ENCODE peak calls at places on chromosome 1, in nine cellular contexts. I, E, Z, F, P, C, R, B and W are unnamed samples.

GRCh38 chr1:200670215-200671118 is 760 bp upstream of the DDX59 start:
- DNase-seq in E (peak; percentile 88), Z (no peak), C (no peak), R (no peak), F (no peak), I (no peak), B (no peak), P (peak; percentile 65), W (peak; percentile 79)

GRCh38 chr1:192086643-192087042 is 71.6 kb upstream of the RGS18 start:
- DNase-seq in Z (no peak), P (no peak), B (no peak), E (no peak), F (no peak), I (no peak), R (no peak), C (no peak), W (no peak)

GRCh38 chr1:160144921-160145320 is 6.5 kb upstream of the ATP1A4 start:
- DNase-seq in F (no peak), E (no peak), R (no peak), Z (no peak), P (no peak), B (no peak), C (no peak), I (no peak), W (no peak)

GRCh38 chr1:96464991-96465875 is 256.4 kb upstream of the PTBP2 start:
- DNase-seq in P (no peak), C (no peak), F (no peak), B (no peak), R (no peak), E (no peak), I (no peak), Z (peak; percentile 18), W (no peak)

GRCh38 chr1:223819730-223820514 is 25.8 kb downstream of the TP53BP2 start:
- DNase-seq in E (peak; percentile 34), I (no peak), C (no peak), F (no peak), Z (no peak), R (no peak), P (no peak), B (no peak), W (no peak)

GRCh38 chr1:101299710-101300109 is 62.9 kb downstream of the S1PR1 start:
- DNase-seq in B (no peak), Z (no peak), R (no peak), F (no peak), E (no peak), P (no peak), I (no peak), C (no peak), W (no peak)

GRCh38 chr1:61079276-61079897 is 3.0 kb upstream of the NFIA start:
- DNase-seq in B (no peak), F (no peak), Z (no peak), C (no peak), P (no peak), I (peak; percentile 22), R (no peak), E (no peak), W (no peak)

GRCh38 chr1:114320586-114320985 is 166.9 kb upstream of the SYT6 start:
- DNase-seq in C (no peak), I (no peak), B (no peak), F (no peak), P (no peak), R (no peak), Z (no peak), E (no peak), W (no peak)

GRCh38 chr1:112505878-112506277 is 2.9 kb upstream of the WNT2B start:
- DNase-seq in C (no peak), E (no peak), F (no peak), B (no peak), R (no peak), P (no peak), I (no peak), Z (no peak), W (no peak)

GRCh38 chr1:204357551-204357950 is 2.2 kb downstream of the PLEKHA6 start:
- DNase-seq in F (no peak), Z (no peak), B (no peak), C (no peak), R (no peak), P (no peak), E (no peak), I (no peak), W (no peak)

GRCh38 chr1:245258271-245258920 is 103.6 kb downstream of the KIF26B start:
- DNase-seq in P (peak; percentile 44), B (peak; percentile 90), E (no peak), R (no peak), C (no peak), F (no peak), I (peak; percentile 47), Z (no peak), W (no peak)

GRCh38 chr1:38558476-38559179 is 300.9 kb downstream of the RRAGC start:
- DNase-seq in Z (no peak), R (peak; percentile 78), P (peak; percentile 24), I (no peak), E (no peak), B (no peak), F (no peak), C (no peak), W (no peak)

GRCh38 chr1:159753386-159753785 is 27.4 kb upstream of the DUSP23 start:
- DNase-seq in P (no peak), F (no peak), C (no peak), R (no peak), E (no peak), I (peak; percentile 20), B (no peak), Z (no peak), W (no peak)

GRCh38 chr1:32971576-32971975 is 7.0 kb upstream of the RNF19B start:
- DNase-seq in E (no peak), C (no peak), F (no peak), I (no peak), Z (no peak), B (no peak), P (no peak), R (no peak), W (no peak)

DNA sequence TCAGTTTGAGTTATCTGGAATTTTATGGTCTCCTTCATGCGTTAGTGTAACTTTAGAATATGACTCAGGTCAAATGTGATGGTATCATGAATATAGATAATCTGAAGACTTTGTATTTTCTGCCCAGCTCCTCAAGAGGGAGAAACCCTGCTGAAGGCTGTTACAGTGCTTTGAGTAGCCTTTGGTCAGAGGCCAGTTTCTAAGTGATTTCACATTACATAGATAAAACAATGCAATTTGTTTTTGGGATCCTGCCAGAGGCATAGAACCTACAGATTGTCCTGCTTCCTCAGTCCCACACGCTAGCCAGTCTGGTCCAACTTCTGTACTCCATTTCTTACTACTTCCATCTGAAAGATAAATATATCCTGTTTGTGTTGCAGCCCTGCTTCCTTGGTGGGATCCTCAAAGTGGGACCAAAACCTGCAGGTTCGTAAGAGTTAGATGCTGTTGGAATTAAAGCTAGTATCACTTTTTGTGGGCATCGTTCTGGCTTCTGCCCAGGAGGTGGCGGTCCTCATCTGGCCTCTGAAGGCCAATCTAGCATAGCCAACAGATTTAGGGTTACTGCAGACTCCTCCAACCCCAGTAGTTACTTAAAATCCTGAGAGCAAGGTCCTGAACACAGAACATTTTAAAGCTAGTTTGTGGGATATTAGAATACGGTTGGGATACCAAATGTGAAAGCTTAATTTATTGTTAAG is 645.8 kb upstream of the USP24 start:
- DNase-seq in C (no peak), B (no peak), Z (no peak), P (no peak), F (no peak), E (no peak), R (no peak), I (no peak), W (no peak)
- TF ChIP-seq CTCF in C (no peak), B (no peak), Z (no peak), P (no peak), F (no peak), E (no peak), R (no peak), I (no peak), W (no peak)

DNA sequence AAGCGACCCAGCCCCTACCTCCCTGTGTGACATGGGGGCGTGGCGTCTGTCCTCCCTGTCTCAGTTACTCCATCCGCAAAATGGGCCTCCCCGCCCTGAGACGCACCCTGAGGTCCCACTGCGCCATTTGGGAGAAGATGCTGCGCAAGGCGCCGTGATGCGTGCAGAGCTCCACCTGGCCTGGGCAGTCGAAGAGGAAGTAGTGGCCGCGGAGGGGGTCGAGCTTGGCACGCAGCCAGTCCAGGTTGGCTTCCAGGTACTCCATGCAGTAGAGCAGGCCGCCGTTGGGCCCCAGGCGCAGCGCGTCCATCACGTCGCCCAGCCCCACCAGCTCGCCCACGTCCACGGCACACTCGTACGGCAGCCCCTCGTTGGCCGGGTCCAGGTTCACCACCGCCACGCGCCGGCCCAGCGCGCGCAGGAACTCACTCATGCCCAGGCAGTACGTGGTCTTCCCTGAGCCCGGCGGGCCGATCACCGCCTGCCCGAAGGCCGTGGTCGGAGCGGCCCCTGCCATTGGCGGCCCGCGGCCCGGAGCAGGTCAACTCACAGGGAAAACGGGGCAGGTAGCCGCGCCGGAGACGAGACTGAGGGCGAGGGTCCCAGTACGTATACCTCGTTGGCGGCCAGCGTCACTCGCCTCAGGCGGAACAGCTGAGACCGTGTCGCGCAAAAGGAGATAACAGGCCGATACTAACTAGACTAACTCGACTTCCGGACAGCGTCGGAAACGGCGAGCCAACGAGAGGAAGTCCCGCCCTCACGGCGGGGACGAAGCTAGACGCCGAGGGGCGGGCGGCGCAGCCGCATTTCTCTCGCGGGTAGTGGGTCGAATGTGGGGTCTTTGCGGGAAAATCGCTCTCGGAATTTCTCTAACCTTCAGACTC is at the start of gene GPN2:
- DNase-seq in P (peak; percentile 85), I (peak; percentile 79), Z (peak; percentile 51), R (peak; percentile 95), F (peak; percentile 86), E (peak; percentile 71), C (peak; percentile 75), B (no peak), W (peak; percentile 90)
- TF ChIP-seq POLR2A in P (peak; percentile 85), I (peak; percentile 83), Z (no peak), R (no peak), F (peak; percentile 64), E (peak; percentile 46), C (peak; percentile 52), B (no peak), W (no peak)

GRCh38 chr1:197399691-197400521 is 131.9 kb downstream of the CRB1 start:
- DNase-seq in Z (no peak), I (peak; percentile 18), E (peak; percentile 69), R (no peak), C (no peak), F (no peak), B (no peak), P (no peak), W (peak; percentile 47)
- TF ChIP-seq CTCF in Z (no peak), I (peak; percentile 44), E (peak; percentile 69), R (peak; percentile 41), C (no peak), F (no peak), B (no peak), P (no peak), W (no peak)

DNA sequence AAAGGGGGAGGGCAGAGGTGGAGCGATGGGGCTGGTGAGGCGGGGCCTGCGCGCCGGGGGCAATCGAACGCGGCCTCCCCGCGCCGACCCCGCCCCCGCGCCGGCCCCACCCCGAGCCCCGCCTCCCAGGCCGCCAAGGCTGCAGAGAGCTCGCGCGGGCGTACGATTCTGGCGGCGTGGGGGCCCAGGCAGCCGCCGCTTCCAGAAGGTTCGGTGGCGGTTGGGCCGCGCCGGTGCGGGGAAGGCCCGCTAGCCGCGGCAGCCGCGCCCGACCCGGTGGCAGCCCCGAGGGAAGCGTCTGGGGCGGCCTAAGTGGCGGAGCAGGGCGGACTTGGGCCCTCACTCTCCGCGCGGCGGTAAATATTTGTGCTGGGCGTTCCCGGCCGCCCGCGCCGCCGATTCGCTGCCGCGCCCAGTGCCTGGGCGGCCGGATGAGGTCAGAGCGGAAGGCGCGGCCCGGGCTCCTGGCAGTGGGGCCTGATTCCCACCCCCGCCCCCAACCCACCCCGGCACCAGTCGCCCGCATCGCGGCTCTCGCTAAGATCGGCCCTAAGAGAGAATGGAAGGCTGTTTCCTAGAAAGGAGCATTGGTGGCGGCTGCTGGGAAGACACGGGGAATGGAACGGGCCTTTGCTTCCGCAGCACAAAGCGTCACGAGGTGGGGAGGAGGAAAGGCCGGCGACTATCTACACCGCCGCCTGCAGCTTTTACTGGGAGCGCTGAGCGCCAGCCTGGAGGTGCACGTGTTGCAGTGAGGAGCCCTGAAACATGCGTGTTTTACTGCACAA is at the start of gene ACOT7:
- DNase-seq in C (peak; percentile 88), I (peak; percentile 90), R (peak; percentile 95), Z (peak; percentile 76), F (peak; percentile 92), E (peak; percentile 89), B (no peak), P (peak; percentile 86), W (peak; percentile 94)
- TF ChIP-seq POLR2A in C (peak; percentile 84), I (peak; percentile 73), R (peak; percentile 54), Z (peak; percentile 58), F (no peak), E (peak; percentile 20), B (no peak), P (peak; percentile 61), W (no peak)